ENCODE peak calls at places on chromosomes 12 and 14, in four cellular contexts. B is IMR-90, W is left lung, A is prostate gland. S is an unnamed sample.
A peak's percentile ranks its signal among the peaks of the same experiment; 100 is the strongest.

GRCh38 chr14:28785096-28785952 is 18.7 kb downstream of the FOXG1 start:
- DNase-seq in B (peak; percentile 0), W (no peak), A (no peak), S (no peak)

GRCh38 chr12:54360717-54361456 is 3.4 kb downstream of the GPR84 start:
- DNase-seq in B (peak; percentile 82), W (peak; percentile 75), A (peak; percentile 70), S (no peak)

GRCh38 chr14:105332352-105332874 is 17.9 kb downstream of the PACS2 start:
- DNase-seq in B (no peak), W (no peak), A (no peak), S (peak; percentile 67)

GRCh38 chr12:57116580-57117281 is 5.6 kb upstream of the STAT6 start:
- DNase-seq in B (no peak), W (no peak), A (no peak), S (no peak)

GRCh38 chr12:49979061-49979586 is 6.4 kb downstream of the AQP6 start:
- DNase-seq in B (no peak), W (no peak), A (no peak), S (no peak)

GRCh38 chr12:114685320-114685781 is 1.4 kb upstream of the TBX3 start:
- DNase-seq in B (no peak), W (no peak), A (no peak), S (no peak)

GRCh38 chr12:52867636-52868035 is 18.8 kb upstream of the KRT78 start:
- DNase-seq in B (no peak), W (peak; percentile 73), A (peak; percentile 70), S (peak; percentile 86)

GRCh38 chr14:103733651-103734050 is 18.0 kb downstream of the ZFYVE21 start:
- DNase-seq in B (no peak), W (no peak), A (no peak), S (no peak)

GRCh38 chr14:101905614-101906013 is 58.8 kb upstream of the DYNC1H1 start:
- DNase-seq in B (no peak), W (no peak), A (no peak), S (no peak)

GRCh38 chr14:61524211-61524806 is 171.0 kb upstream of the HIF1A start:
- DNase-seq in B (peak; percentile 74), W (no peak), A (no peak), S (no peak)

GRCh38 chr14:67749341-67750110 is 47.8 kb downstream of the RDH12 start:
- DNase-seq in B (peak; percentile 7), W (no peak), A (no peak), S (no peak)

GRCh38 chr14:61555056-61555838 is 140.1 kb upstream of the HIF1A start:
- DNase-seq in B (peak; percentile 75), W (no peak), A (no peak), S (no peak)

GRCh38 chr12:72077111-72077820 is 138.6 kb downstream of the TPH2 start:
- DNase-seq in B (no peak), W (no peak), A (no peak), S (no peak)

GRCh38 chr12:81668475-81668874 is 90.7 kb downstream of the PPFIA2 start:
- DNase-seq in B (peak; percentile 43), W (no peak), A (no peak), S (no peak)

GRCh38 chr14:30610719-30611388 is 11.3 kb upstream of the SCFD1 start:
- DNase-seq in B (peak; percentile 81), W (peak; percentile 74), A (peak; percentile 55), S (no peak)

GRCh38 chr12:24510581-24511125 is 438.2 kb downstream of the BCAT1 start:
- DNase-seq in B (no peak), W (no peak), A (no peak), S (no peak)

GRCh38 chr14:103740991-103741689 is 25.5 kb downstream of the ZFYVE21 start:
- DNase-seq in B (peak; percentile 39), W (no peak), A (no peak), S (no peak)

GRCh38 chr12:3202734-3203446 is 125.7 kb downstream of the TSPAN9 start:
- DNase-seq in B (peak; percentile 34), W (no peak), A (peak; percentile 30), S (no peak)

GRCh38 chr12:78229491-78230209 is 399.0 kb downstream of the NAV3 start:
- DNase-seq in B (peak; percentile 52), W (no peak), A (no peak), S (no peak)

GRCh38 chr14:102748806-102749205 is 28.4 kb upstream of the TRAF3 start:
- DNase-seq in B (no peak), W (no peak), A (no peak), S (no peak)

GRCh38 chr12:21940549-21940948 is 677 bp downstream of the ABCC9 start:
- DNase-seq in B (no peak), W (no peak), A (no peak), S (no peak)

GRCh38 chr14:101497910-101498860 is 63.1 kb upstream of the DIO3 start:
- DNase-seq in B (no peak), W (peak; percentile 13), A (no peak), S (peak; percentile 49)

GRCh38 chr14:58969951-58970751 is 218.3 kb upstream of the DAAM1 start:
- DNase-seq in B (peak; percentile 64), W (no peak), A (no peak), S (no peak)

GRCh38 chr12:27807063-27807703 is 27.1 kb upstream of the MANSC4 start:
- DNase-seq in B (no peak), W (no peak), A (no peak), S (no peak)

GRCh38 chr12:116687888-116688287 is 50.0 kb downstream of the SPRING1 start:
- DNase-seq in B (no peak), W (no peak), A (no peak), S (no peak)

GRCh38 chr12:121668750-121669524 is 517 bp downstream of the MORN3 start:
- DNase-seq in B (peak; percentile 36), W (no peak), A (no peak), S (no peak)

GRCh38 chr14:50854521-50854920 is 17.3 kb upstream of the ABHD12B start:
- DNase-seq in B (no peak), W (no peak), A (no peak), S (no peak)

GRCh38 chr12:2318286-2318685 is 265.5 kb downstream of the CACNA1C start:
- DNase-seq in B (no peak), W (no peak), A (no peak), S (peak; percentile 34)

GRCh38 chr12:8922544-8922943 is 8.2 kb downstream of the PHC1 start:
- DNase-seq in B (no peak), W (no peak), A (no peak), S (no peak)

GRCh38 chr14:54730156-54730961 is 163.4 kb downstream of the SAMD4A start:
- DNase-seq in B (peak; percentile 78), W (no peak), A (no peak), S (no peak)

GRCh38 chr14:68263563-68264350 is 444.2 kb downstream of the RAD51B start:
- DNase-seq in B (peak; percentile 53), W (no peak), A (no peak), S (no peak)

GRCh38 chr14:50230601-50231474 is 540 bp downstream of the SOS2 start:
- DNase-seq in B (peak; percentile 59), W (peak; percentile 66), A (peak; percentile 46), S (no peak)

GRCh38 chr12:81077686-81078441 is at the start of gene ACSS3:
- DNase-seq in B (no peak), W (peak; percentile 56), A (peak; percentile 49), S (no peak)

GRCh38 chr14:104881369-104881979 is 16.4 kb downstream of the CEP170B start:
- DNase-seq in B (no peak), W (no peak), A (no peak), S (no peak)

GRCh38 chr12:132222096-132222807 is 78.0 kb downstream of the NOC4L start:
- DNase-seq in B (peak; percentile 2), W (no peak), A (no peak), S (no peak)

DNA sequence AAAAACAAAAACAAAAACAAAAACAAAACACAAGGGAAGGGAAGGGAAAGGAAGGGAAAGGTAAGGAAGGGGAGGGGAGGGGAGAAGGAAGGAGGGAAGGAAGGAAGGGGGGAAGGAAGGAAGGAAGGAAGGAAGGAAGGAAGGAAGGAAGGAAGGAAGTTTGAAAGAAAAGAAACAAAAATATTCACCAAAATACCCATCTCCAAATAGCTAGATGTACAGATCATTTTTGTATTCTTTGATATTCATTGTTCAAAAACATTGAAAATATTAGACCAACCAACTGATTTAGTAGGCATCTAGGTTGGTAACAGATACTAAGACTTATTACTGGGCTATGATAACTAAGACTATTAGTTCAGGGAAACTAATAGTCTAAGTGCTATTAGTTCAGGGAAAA is 39.1 kb upstream of the USP15 start:
- DNase-seq in B (no peak), W (no peak), A (no peak), S (no peak)
- H3K27ac ChIP-seq in B (no peak overlapping the region), W (no peak overlapping the region), A (no peak overlapping the region), S (no peak overlapping the region)

DNA sequence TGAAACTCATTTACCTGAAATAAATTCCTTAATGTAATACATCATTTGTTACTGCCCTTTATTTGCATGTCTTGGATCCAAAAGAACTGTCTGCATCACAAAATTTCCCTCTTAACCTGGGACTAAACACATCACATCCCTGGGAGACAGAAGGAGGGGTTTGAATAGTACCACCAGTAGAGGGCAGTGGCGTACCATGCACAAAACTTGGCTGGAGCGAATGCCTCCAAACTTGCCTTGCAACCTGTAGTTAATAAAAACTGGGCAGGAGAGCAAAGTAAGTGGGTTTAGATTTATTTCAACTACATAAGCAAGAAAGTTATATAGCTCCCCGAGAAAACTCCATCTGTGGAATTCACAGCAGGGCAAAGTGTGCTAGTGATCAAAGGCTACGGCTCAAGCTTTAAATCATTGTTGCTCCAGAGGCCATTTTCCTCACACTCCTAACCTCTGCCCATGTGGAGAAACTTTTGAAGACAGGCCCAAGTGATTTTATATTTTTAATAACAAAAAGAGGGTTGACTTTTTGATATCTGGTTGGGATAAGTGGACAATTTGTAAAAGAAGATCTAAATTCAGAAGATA is 1176.7 kb upstream of the SEL1L start:
- DNase-seq in B (peak; percentile 61), W (peak; percentile 37), A (peak; percentile 65), S (no peak)
- TF ChIP-seq CTCF in B (peak; percentile 66), W (peak; percentile 74), A (peak; percentile 64), S (peak; percentile 98)

GRCh38 chr14:93330609-93331000 is 2.2 kb downstream of the BTBD7 start:
- DNase-seq in B (no peak), W (no peak), A (no peak), S (no peak)
- H3K27ac ChIP-seq in B (no peak overlapping the region), W (peak overlapping the region; percentile 96), A (no peak overlapping the region), S (peak overlapping the region; percentile 82)

GRCh38 chr12:48198985-48199384 is 4.1 kb downstream of the OR10AD1 start:
- DNase-seq in B (no peak), W (no peak), A (no peak), S (no peak)

GRCh38 chr12:48197549-48197966 is 5.5 kb downstream of the OR10AD1 start:
- DNase-seq in B (no peak), W (no peak), A (no peak), S (no peak)

GRCh38 chr12:48199784-48200198 is 3.3 kb downstream of the OR10AD1 start:
- DNase-seq in B (peak; percentile 68), W (no peak), A (peak; percentile 54), S (no peak)

GRCh38 chr12:48198619-48198973 is 4.5 kb downstream of the OR10AD1 start:
- DNase-seq in B (no peak), W (peak; percentile 54), A (no peak), S (no peak)

DNA sequence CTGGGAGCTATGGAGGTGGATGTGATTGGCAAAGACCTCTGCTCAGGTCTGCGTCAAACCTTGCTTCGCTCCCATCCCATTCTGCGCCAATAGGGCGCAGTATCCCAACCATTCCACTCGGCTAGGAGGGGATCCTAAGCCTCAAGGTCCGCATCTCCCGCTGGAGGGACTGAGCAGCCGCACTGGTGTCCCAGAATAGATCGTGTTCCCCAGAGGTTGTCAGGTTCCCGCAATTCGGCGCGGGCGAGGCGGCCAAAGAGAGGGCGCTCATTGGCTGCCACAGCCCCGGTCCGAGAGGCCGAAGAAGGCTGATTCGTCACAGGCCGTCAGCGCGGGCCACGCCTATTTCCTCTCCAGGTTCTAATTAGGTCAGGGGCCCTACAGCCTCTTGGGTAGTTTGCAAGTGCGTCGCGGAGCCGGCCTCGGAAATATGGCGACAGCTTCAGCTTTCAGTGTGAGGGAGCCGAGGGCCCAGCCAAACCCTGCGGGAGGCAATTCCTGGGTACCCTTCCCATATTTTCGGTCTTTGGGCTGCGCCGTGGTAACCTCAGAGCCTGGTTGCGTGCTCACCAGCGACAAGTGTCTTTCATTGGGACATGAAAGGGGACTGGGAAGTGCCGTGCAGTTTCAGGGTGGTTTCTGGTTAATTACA is 5.0 kb downstream of the OR10AD1 start:
- DNase-seq in B (peak; percentile 87), W (peak; percentile 98), A (peak; percentile 96), S (peak; percentile 95)
- TF ChIP-seq CTCF in B (peak; percentile 12), W (no peak), A (no peak), S (peak; percentile 28)